ENCODE peak calls at places on chromosomes 4 and X, in nine cellular contexts. One of them, this sample, is unnamed.

GRCh38 chr4:72767903-72768817 is 199.1 kb upstream of the ADAMTS3 start:
- DNase-seq in endothelial cell of umbilical vein: no peak
- DNase-seq in esophagus muscularis mucosa: no peak
- DNase-seq in HCT116: no peak
- DNase-seq in spleen: no peak
- DNase-seq in body of pancreas: no peak
- DNase-seq in IMR-90: peak; percentile 38
- DNase-seq in stomach: no peak
- DNase-seq in tibial nerve: no peak
- DNase-seq in this sample: peak; percentile 2

GRCh38 chrX:42948723-42949122 is 170.8 kb upstream of the PPP1R2C start:
- DNase-seq in esophagus muscularis mucosa: no peak
- DNase-seq in tibial nerve: no peak
- DNase-seq in IMR-90: no peak
- DNase-seq in spleen: no peak
- DNase-seq in HCT116: no peak
- DNase-seq in endothelial cell of umbilical vein: peak; percentile 45
- DNase-seq in stomach: no peak
- DNase-seq in body of pancreas: no peak
- DNase-seq in this sample: no peak

GRCh38 chr4:25970241-25970675 is 56.2 kb downstream of the SMIM20 start:
- DNase-seq in esophagus muscularis mucosa: no peak
- DNase-seq in IMR-90: no peak
- DNase-seq in spleen: no peak
- DNase-seq in tibial nerve: no peak
- DNase-seq in stomach: no peak
- DNase-seq in HCT116: no peak
- DNase-seq in endothelial cell of umbilical vein: no peak
- DNase-seq in body of pancreas: peak; percentile 45
- DNase-seq in this sample: no peak

GRCh38 chr4:167613381-167613780 is 379.1 kb upstream of the SPOCK3 start:
- DNase-seq in HCT116: no peak
- DNase-seq in tibial nerve: no peak
- DNase-seq in stomach: no peak
- DNase-seq in body of pancreas: no peak
- DNase-seq in spleen: no peak
- DNase-seq in IMR-90: no peak
- DNase-seq in endothelial cell of umbilical vein: no peak
- DNase-seq in esophagus muscularis mucosa: no peak
- DNase-seq in this sample: no peak

GRCh38 chr4:126172126-126172525 is 857.4 kb downstream of the FAT4 start:
- DNase-seq in tibial nerve: no peak
- DNase-seq in body of pancreas: no peak
- DNase-seq in HCT116: no peak
- DNase-seq in stomach: no peak
- DNase-seq in spleen: no peak
- DNase-seq in esophagus muscularis mucosa: no peak
- DNase-seq in IMR-90: no peak
- DNase-seq in endothelial cell of umbilical vein: no peak
- DNase-seq in this sample: no peak

GRCh38 chrX:40278340-40279090 is 180.8 kb upstream of the BCOR start:
- DNase-seq in IMR-90: no peak
- DNase-seq in spleen: no peak
- DNase-seq in tibial nerve: no peak
- DNase-seq in body of pancreas: no peak
- DNase-seq in HCT116: no peak
- DNase-seq in esophagus muscularis mucosa: no peak
- DNase-seq in stomach: no peak
- DNase-seq in endothelial cell of umbilical vein: no peak
- DNase-seq in this sample: no peak

GRCh38 chrX:17413228-17413627 is 38.2 kb downstream of the NHS start:
- DNase-seq in HCT116: peak; percentile 32
- DNase-seq in esophagus muscularis mucosa: no peak
- DNase-seq in body of pancreas: no peak
- DNase-seq in tibial nerve: no peak
- DNase-seq in spleen: no peak
- DNase-seq in endothelial cell of umbilical vein: no peak
- DNase-seq in IMR-90: peak; percentile 88
- DNase-seq in stomach: no peak
- DNase-seq in this sample: no peak

GRCh38 chr4:23888421-23889319 is 1.2 kb downstream of the PPARGC1A start:
- DNase-seq in esophagus muscularis mucosa: peak; percentile 91
- DNase-seq in endothelial cell of umbilical vein: no peak
- DNase-seq in body of pancreas: no peak
- DNase-seq in stomach: no peak
- DNase-seq in HCT116: no peak
- DNase-seq in spleen: no peak
- DNase-seq in tibial nerve: no peak
- DNase-seq in IMR-90: peak; percentile 52
- DNase-seq in this sample: no peak

GRCh38 chrX:119266364-119266995 is 30.4 kb downstream of the PGRMC1 start:
- DNase-seq in esophagus muscularis mucosa: no peak
- DNase-seq in body of pancreas: no peak
- DNase-seq in stomach: no peak
- DNase-seq in tibial nerve: no peak
- DNase-seq in HCT116: peak; percentile 6
- DNase-seq in spleen: no peak
- DNase-seq in IMR-90: peak; percentile 12
- DNase-seq in endothelial cell of umbilical vein: peak; percentile 23
- DNase-seq in this sample: peak; percentile 11

GRCh38 chr4:139555705-139556070 is 331 bp downstream of the SETD7 start:
- DNase-seq in tibial nerve: peak; percentile 37
- DNase-seq in body of pancreas: peak; percentile 61
- DNase-seq in HCT116: no peak
- DNase-seq in endothelial cell of umbilical vein: no peak
- DNase-seq in stomach: peak; percentile 45
- DNase-seq in esophagus muscularis mucosa: no peak
- DNase-seq in IMR-90: no peak
- DNase-seq in spleen: no peak
- DNase-seq in this sample: no peak

GRCh38 chr4:139582044-139582443 is 26.0 kb upstream of the SETD7 start:
- DNase-seq in esophagus muscularis mucosa: no peak
- DNase-seq in spleen: no peak
- DNase-seq in tibial nerve: no peak
- DNase-seq in IMR-90: peak; percentile 61
- DNase-seq in HCT116: no peak
- DNase-seq in body of pancreas: no peak
- DNase-seq in endothelial cell of umbilical vein: no peak
- DNase-seq in stomach: no peak
- DNase-seq in this sample: no peak

GRCh38 chr4:36243355-36244256 is 708 bp downstream of the ARAP2 start:
- DNase-seq in spleen: no peak
- DNase-seq in esophagus muscularis mucosa: no peak
- DNase-seq in endothelial cell of umbilical vein: no peak
- DNase-seq in IMR-90: peak; percentile 1
- DNase-seq in HCT116: no peak
- DNase-seq in body of pancreas: peak; percentile 45
- DNase-seq in tibial nerve: no peak
- DNase-seq in stomach: peak; percentile 38
- DNase-seq in this sample: peak; percentile 19
- TF ChIP-seq POLR2A in spleen: no peak
- TF ChIP-seq POLR2A in esophagus muscularis mucosa: no peak
- TF ChIP-seq POLR2A in endothelial cell of umbilical vein: no peak
- TF ChIP-seq POLR2A in IMR-90: no peak
- TF ChIP-seq POLR2A in HCT116: no peak
- TF ChIP-seq POLR2A in body of pancreas: peak; percentile 6
- TF ChIP-seq POLR2A in tibial nerve: no peak
- TF ChIP-seq POLR2A in stomach: no peak
- TF ChIP-seq POLR2A in this sample: no peak

GRCh38 chr4:163495900-163496299 is 1.4 kb downstream of the TMA16 start:
- DNase-seq in endothelial cell of umbilical vein: peak; percentile 23
- DNase-seq in stomach: no peak
- DNase-seq in IMR-90: no peak
- DNase-seq in esophagus muscularis mucosa: no peak
- DNase-seq in HCT116: no peak
- DNase-seq in spleen: no peak
- DNase-seq in tibial nerve: no peak
- DNase-seq in body of pancreas: no peak
- DNase-seq in this sample: no peak

GRCh38 chr4:163489929-163490328 is 4.6 kb upstream of the TMA16 start:
- DNase-seq in tibial nerve: no peak
- DNase-seq in esophagus muscularis mucosa: no peak
- DNase-seq in HCT116: no peak
- DNase-seq in stomach: no peak
- DNase-seq in IMR-90: no peak
- DNase-seq in endothelial cell of umbilical vein: no peak
- DNase-seq in body of pancreas: no peak
- DNase-seq in spleen: no peak
- DNase-seq in this sample: no peak

GRCh38 chr4:163493643-163494359 is 689 bp upstream of the TMA16 start:
- DNase-seq in tibial nerve: no peak
- DNase-seq in spleen: peak; percentile 87
- DNase-seq in stomach: peak; percentile 32
- DNase-seq in HCT116: no peak
- DNase-seq in esophagus muscularis mucosa: no peak
- DNase-seq in body of pancreas: no peak
- DNase-seq in endothelial cell of umbilical vein: peak; percentile 20
- DNase-seq in IMR-90: no peak
- DNase-seq in this sample: no peak

GRCh38 chr4:163492951-163493504 is 1.5 kb upstream of the TMA16 start:
- DNase-seq in HCT116: peak; percentile 73
- DNase-seq in spleen: no peak
- DNase-seq in stomach: no peak
- DNase-seq in tibial nerve: no peak
- DNase-seq in esophagus muscularis mucosa: no peak
- DNase-seq in endothelial cell of umbilical vein: peak; percentile 9
- DNase-seq in body of pancreas: no peak
- DNase-seq in IMR-90: no peak
- DNase-seq in this sample: no peak

DNA sequence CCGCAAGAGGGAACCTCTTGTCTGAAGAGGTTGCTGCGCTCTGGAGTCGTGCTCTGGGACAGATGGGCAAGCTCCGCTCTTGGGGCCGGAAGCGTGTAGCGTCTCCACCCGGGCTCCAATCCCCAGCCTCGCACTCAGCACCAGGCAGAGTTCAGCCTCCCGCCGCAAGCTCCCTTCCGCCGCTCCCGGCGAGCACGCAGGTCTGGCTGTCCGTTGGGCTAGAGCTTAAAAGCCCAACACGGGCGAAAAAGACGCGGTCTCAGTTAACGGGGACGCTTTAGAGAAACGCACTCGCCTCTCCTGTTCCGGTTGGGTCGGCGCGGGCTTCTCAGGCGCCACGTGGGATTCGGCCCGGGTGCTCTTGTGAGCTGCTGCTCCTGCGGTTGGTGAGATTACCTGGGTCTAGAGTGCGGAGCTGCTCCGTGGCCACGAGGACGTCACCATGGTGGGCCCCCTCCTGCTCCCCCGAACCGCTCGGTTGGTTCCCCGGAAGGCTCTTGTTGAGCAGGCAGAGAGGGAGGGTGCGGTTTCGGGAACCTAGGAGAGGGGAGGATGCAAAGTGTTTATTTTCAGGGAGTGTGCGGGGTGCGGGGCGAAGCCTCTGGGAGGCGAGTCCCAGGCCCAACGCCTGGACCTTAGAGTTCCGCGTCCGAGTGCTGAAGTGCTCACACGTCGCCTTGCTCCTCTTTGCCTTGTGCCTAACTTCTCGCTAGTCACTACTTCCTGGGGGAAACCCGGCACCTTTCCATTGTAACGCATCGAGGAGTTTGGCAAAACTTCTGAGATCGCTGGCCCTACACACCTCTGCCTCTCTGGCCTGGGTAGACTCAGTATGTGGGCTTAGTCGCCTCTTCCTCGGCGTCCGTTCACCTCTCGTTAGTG is at the start of gene TMA16:
- DNase-seq in endothelial cell of umbilical vein: peak; percentile 93
- DNase-seq in esophagus muscularis mucosa: peak; percentile 94
- DNase-seq in HCT116: peak; percentile 93
- DNase-seq in IMR-90: peak; percentile 95
- DNase-seq in stomach: peak; percentile 86
- DNase-seq in spleen: peak; percentile 94
- DNase-seq in body of pancreas: peak; percentile 87
- DNase-seq in tibial nerve: peak; percentile 46
- DNase-seq in this sample: peak; percentile 58
- TF ChIP-seq POLR2A in endothelial cell of umbilical vein: peak; percentile 83
- TF ChIP-seq POLR2A in esophagus muscularis mucosa: no peak
- TF ChIP-seq POLR2A in HCT116: peak; percentile 87
- TF ChIP-seq POLR2A in IMR-90: peak; percentile 87
- TF ChIP-seq POLR2A in stomach: peak; percentile 13
- TF ChIP-seq POLR2A in spleen: no peak
- TF ChIP-seq POLR2A in body of pancreas: peak; percentile 90
- TF ChIP-seq POLR2A in tibial nerve: peak; percentile 40
- TF ChIP-seq POLR2A in this sample: peak; percentile 48

DNA sequence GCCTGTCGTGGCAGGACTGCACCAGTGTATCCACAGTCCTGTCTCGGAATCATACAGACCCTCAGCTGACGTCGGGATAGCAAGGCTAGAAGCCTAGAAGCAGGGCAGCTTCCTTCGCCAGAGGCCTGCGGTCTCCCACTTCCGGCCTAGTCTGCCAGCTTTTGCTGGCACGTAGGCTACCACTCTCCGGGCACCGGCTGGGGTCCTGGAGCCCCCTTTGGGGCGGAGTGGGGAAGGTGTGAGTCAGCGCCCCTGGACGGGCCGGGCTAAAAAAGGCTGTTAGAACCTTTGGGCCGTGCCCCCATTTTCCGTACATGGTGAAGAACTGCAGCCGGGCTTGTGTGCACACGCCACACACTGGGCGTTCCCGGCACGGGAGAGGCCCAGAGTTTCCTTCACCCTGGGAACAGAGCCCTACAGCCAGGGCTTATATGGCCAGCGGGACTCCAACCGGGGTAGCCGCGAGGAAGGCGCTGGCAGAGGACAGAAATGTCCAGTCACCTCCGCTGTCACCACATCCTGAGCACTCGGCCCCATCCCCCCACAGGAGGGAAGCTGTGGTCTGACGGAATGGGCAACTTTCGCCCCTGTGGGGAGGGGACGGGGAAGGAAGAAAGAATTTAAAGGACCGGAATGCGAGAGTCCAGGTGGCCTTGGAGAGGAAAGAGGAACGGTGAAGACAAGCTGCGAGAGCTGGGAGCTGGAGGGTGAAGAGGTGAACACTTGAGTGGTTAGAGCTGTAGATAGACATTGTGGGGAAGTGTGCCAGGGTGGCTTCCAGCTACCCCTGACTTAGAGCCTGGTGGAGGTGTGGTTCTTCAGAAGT is 4.6 kb downstream of the MAGIX start:
- DNase-seq in spleen: peak; percentile 91
- DNase-seq in stomach: peak; percentile 51
- DNase-seq in tibial nerve: peak; percentile 24
- DNase-seq in body of pancreas: peak; percentile 56
- DNase-seq in HCT116: no peak
- DNase-seq in esophagus muscularis mucosa: no peak
- DNase-seq in endothelial cell of umbilical vein: peak; percentile 58
- DNase-seq in IMR-90: peak; percentile 73
- DNase-seq in this sample: peak; percentile 42
- TF ChIP-seq POLR2A in spleen: no peak
- TF ChIP-seq POLR2A in stomach: no peak
- TF ChIP-seq POLR2A in tibial nerve: peak; percentile 49
- TF ChIP-seq POLR2A in body of pancreas: peak; percentile 17
- TF ChIP-seq POLR2A in HCT116: peak; percentile 19
- TF ChIP-seq POLR2A in esophagus muscularis mucosa: no peak
- TF ChIP-seq POLR2A in endothelial cell of umbilical vein: no peak
- TF ChIP-seq POLR2A in IMR-90: peak; percentile 40
- TF ChIP-seq POLR2A in this sample: no peak

DNA sequence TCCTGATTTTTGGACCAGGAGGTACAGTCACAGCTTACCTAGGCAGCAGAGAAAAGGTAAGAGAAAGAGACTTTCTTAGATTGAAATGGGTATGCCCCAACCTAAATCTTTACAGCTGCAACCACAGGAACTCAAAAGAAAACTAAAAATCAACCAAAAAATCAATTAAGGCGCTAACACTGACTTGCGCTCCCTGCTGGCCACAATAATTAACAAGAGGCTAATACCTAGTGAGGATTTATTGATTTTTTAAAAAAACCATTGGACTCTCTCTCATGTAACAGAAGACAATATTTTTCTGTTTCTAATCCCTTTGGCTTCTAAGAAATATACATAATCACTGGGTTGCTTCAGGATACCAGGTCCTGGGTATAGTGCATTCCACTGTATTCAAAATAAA is 153.9 kb upstream of the TENM3 start:
- DNase-seq in esophagus muscularis mucosa: no peak
- DNase-seq in body of pancreas: no peak
- DNase-seq in spleen: no peak
- DNase-seq in endothelial cell of umbilical vein: no peak
- DNase-seq in HCT116: peak; percentile 2
- DNase-seq in IMR-90: no peak
- DNase-seq in tibial nerve: no peak
- DNase-seq in stomach: no peak
- DNase-seq in this sample: no peak
- TF ChIP-seq POLR2A in esophagus muscularis mucosa: no peak
- TF ChIP-seq POLR2A in body of pancreas: no peak
- TF ChIP-seq POLR2A in spleen: no peak
- TF ChIP-seq POLR2A in endothelial cell of umbilical vein: no peak
- TF ChIP-seq POLR2A in HCT116: no peak
- TF ChIP-seq POLR2A in IMR-90: no peak
- TF ChIP-seq POLR2A in tibial nerve: no peak
- TF ChIP-seq POLR2A in stomach: no peak
- TF ChIP-seq POLR2A in this sample: no peak

This sample was measured in H54.